ENCODE peak calls at places on chromosomes 11 and 22, in ten cellular contexts. One of them, this sample, is unnamed.

GRCh38 chr11:10533323-10533722 is 7.7 kb downstream of the RNF141 start:
- DNase-seq in sigmoid colon: no peak
- DNase-seq in kidney: no peak
- DNase-seq in colonic mucosa: no peak
- DNase-seq in transverse colon: no peak
- DNase-seq in left lung: no peak
- DNase-seq in psoas muscle: no peak
- DNase-seq in dorsolateral prefrontal cortex: no peak
- DNase-seq in PC-9: no peak
- DNase-seq in CD8-positive, alpha-beta memory T cell: no peak
- DNase-seq in this sample: no peak

GRCh38 chr11:66725646-66726045 is 3.4 kb downstream of the SPTBN2 start:
- DNase-seq in sigmoid colon: peak
- DNase-seq in kidney: no peak
- DNase-seq in colonic mucosa: no peak
- DNase-seq in transverse colon: no peak
- DNase-seq in left lung: no peak
- DNase-seq in psoas muscle: no peak
- DNase-seq in dorsolateral prefrontal cortex: no peak
- DNase-seq in PC-9: no peak
- DNase-seq in CD8-positive, alpha-beta memory T cell: no peak
- DNase-seq in this sample: peak

GRCh38 chr11:64206457-64207246 is at the start of gene FERMT3:
- DNase-seq in sigmoid colon: no peak
- DNase-seq in kidney: peak
- DNase-seq in colonic mucosa: peak
- DNase-seq in transverse colon: peak
- DNase-seq in left lung: peak
- DNase-seq in psoas muscle: peak
- DNase-seq in dorsolateral prefrontal cortex: no peak
- DNase-seq in PC-9: no peak
- DNase-seq in CD8-positive, alpha-beta memory T cell: peak
- DNase-seq in this sample: no peak

GRCh38 chr11:72431846-72432245 is 2.5 kb downstream of the CLPB start:
- DNase-seq in sigmoid colon: no peak
- DNase-seq in kidney: no peak
- DNase-seq in colonic mucosa: no peak
- DNase-seq in transverse colon: no peak
- DNase-seq in left lung: no peak
- DNase-seq in psoas muscle: no peak
- DNase-seq in dorsolateral prefrontal cortex: no peak
- DNase-seq in PC-9: no peak
- DNase-seq in CD8-positive, alpha-beta memory T cell: no peak
- DNase-seq in this sample: no peak

GRCh38 chr11:45994421-45995341 is 72.2 kb downstream of the LARGE2 start:
- DNase-seq in sigmoid colon: no peak
- DNase-seq in kidney: no peak
- DNase-seq in colonic mucosa: no peak
- DNase-seq in transverse colon: no peak
- DNase-seq in left lung: no peak
- DNase-seq in psoas muscle: no peak
- DNase-seq in dorsolateral prefrontal cortex: no peak
- DNase-seq in PC-9: no peak
- DNase-seq in CD8-positive, alpha-beta memory T cell: no peak
- DNase-seq in this sample: no peak

GRCh38 chr11:130088909-130089668 is 19.4 kb downstream of the APLP2 start:
- DNase-seq in sigmoid colon: no peak
- DNase-seq in kidney: no peak
- DNase-seq in colonic mucosa: no peak
- DNase-seq in transverse colon: no peak
- DNase-seq in left lung: no peak
- DNase-seq in psoas muscle: no peak
- DNase-seq in dorsolateral prefrontal cortex: no peak
- DNase-seq in PC-9: no peak
- DNase-seq in CD8-positive, alpha-beta memory T cell: no peak
- DNase-seq in this sample: no peak

GRCh38 chr11:103875855-103876510 is 160.5 kb upstream of the DDI1 start:
- DNase-seq in sigmoid colon: no peak
- DNase-seq in kidney: no peak
- DNase-seq in colonic mucosa: no peak
- DNase-seq in transverse colon: no peak
- DNase-seq in left lung: no peak
- DNase-seq in psoas muscle: no peak
- DNase-seq in dorsolateral prefrontal cortex: no peak
- DNase-seq in PC-9: no peak
- DNase-seq in CD8-positive, alpha-beta memory T cell: no peak
- DNase-seq in this sample: no peak

GRCh38 chr22:30611197-30611596 is 4.2 kb downstream of the TCN2 start:
- DNase-seq in sigmoid colon: no peak
- DNase-seq in kidney: no peak
- DNase-seq in colonic mucosa: no peak
- DNase-seq in transverse colon: no peak
- DNase-seq in left lung: no peak
- DNase-seq in psoas muscle: no peak
- DNase-seq in dorsolateral prefrontal cortex: no peak
- DNase-seq in PC-9: no peak
- DNase-seq in CD8-positive, alpha-beta memory T cell: no peak
- DNase-seq in this sample: no peak

GRCh38 chr11:66868726-66869291 is 11.9 kb downstream of the LRFN4 start:
- DNase-seq in sigmoid colon: no peak
- DNase-seq in kidney: peak
- DNase-seq in colonic mucosa: peak
- DNase-seq in transverse colon: peak
- DNase-seq in left lung: no peak
- DNase-seq in psoas muscle: no peak
- DNase-seq in dorsolateral prefrontal cortex: no peak
- DNase-seq in PC-9: peak
- DNase-seq in CD8-positive, alpha-beta memory T cell: peak
- DNase-seq in this sample: peak

GRCh38 chr11:102283088-102283487 is 34.2 kb upstream of the BIRC3 start:
- DNase-seq in sigmoid colon: no peak
- DNase-seq in kidney: no peak
- DNase-seq in colonic mucosa: no peak
- DNase-seq in transverse colon: no peak
- DNase-seq in left lung: no peak
- DNase-seq in psoas muscle: no peak
- DNase-seq in dorsolateral prefrontal cortex: no peak
- DNase-seq in PC-9: no peak
- DNase-seq in CD8-positive, alpha-beta memory T cell: no peak
- DNase-seq in this sample: no peak

GRCh38 chr11:130409618-130410388 is 18.6 kb downstream of the ADAMTS8 start:
- DNase-seq in sigmoid colon: no peak
- DNase-seq in kidney: no peak
- DNase-seq in colonic mucosa: no peak
- DNase-seq in transverse colon: no peak
- DNase-seq in left lung: no peak
- DNase-seq in psoas muscle: no peak
- DNase-seq in dorsolateral prefrontal cortex: peak
- DNase-seq in PC-9: no peak
- DNase-seq in CD8-positive, alpha-beta memory T cell: no peak
- DNase-seq in this sample: no peak

GRCh38 chr11:63901660-63902059 is 15.3 kb downstream of the RCOR2 start:
- DNase-seq in sigmoid colon: no peak
- DNase-seq in kidney: no peak
- DNase-seq in colonic mucosa: no peak
- DNase-seq in transverse colon: no peak
- DNase-seq in left lung: no peak
- DNase-seq in psoas muscle: no peak
- DNase-seq in dorsolateral prefrontal cortex: no peak
- DNase-seq in PC-9: no peak
- DNase-seq in CD8-positive, alpha-beta memory T cell: no peak
- DNase-seq in this sample: no peak

GRCh38 chr22:48320671-48321515 is 1506.8 kb downstream of the BRD1 start:
- DNase-seq in sigmoid colon: peak
- DNase-seq in kidney: peak
- DNase-seq in colonic mucosa: no peak
- DNase-seq in transverse colon: no peak
- DNase-seq in left lung: peak
- DNase-seq in psoas muscle: no peak
- DNase-seq in dorsolateral prefrontal cortex: peak
- DNase-seq in PC-9: no peak
- DNase-seq in CD8-positive, alpha-beta memory T cell: no peak
- DNase-seq in this sample: no peak

GRCh38 chr11:68215087-68215445 is 2.0 kb upstream of the KMT5B start:
- DNase-seq in sigmoid colon: no peak
- DNase-seq in kidney: no peak
- DNase-seq in colonic mucosa: no peak
- DNase-seq in transverse colon: no peak
- DNase-seq in left lung: no peak
- DNase-seq in psoas muscle: no peak
- DNase-seq in dorsolateral prefrontal cortex: no peak
- DNase-seq in PC-9: no peak
- DNase-seq in CD8-positive, alpha-beta memory T cell: no peak
- DNase-seq in this sample: no peak

GRCh38 chr22:50694766-50695420 is 22.3 kb downstream of the SHANK3 start:
- DNase-seq in sigmoid colon: peak
- DNase-seq in kidney: peak
- DNase-seq in colonic mucosa: no peak
- DNase-seq in transverse colon: no peak
- DNase-seq in left lung: peak
- DNase-seq in psoas muscle: no peak
- DNase-seq in dorsolateral prefrontal cortex: peak
- DNase-seq in PC-9: no peak
- DNase-seq in CD8-positive, alpha-beta memory T cell: no peak
- DNase-seq in this sample: peak

GRCh38 chr22:39282642-39283311 is 36.6 kb downstream of the RPL3 start:
- DNase-seq in sigmoid colon: no peak
- DNase-seq in kidney: no peak
- DNase-seq in colonic mucosa: no peak
- DNase-seq in transverse colon: no peak
- DNase-seq in left lung: peak
- DNase-seq in psoas muscle: peak
- DNase-seq in dorsolateral prefrontal cortex: no peak
- DNase-seq in PC-9: peak
- DNase-seq in CD8-positive, alpha-beta memory T cell: no peak
- DNase-seq in this sample: no peak

GRCh38 chr11:820655-821512 is 2.2 kb downstream of the PNPLA2 start:
- DNase-seq in sigmoid colon: peak
- DNase-seq in kidney: peak
- DNase-seq in colonic mucosa: peak
- DNase-seq in transverse colon: peak
- DNase-seq in left lung: peak
- DNase-seq in psoas muscle: peak
- DNase-seq in dorsolateral prefrontal cortex: peak
- DNase-seq in PC-9: peak
- DNase-seq in CD8-positive, alpha-beta memory T cell: no peak
- DNase-seq in this sample: no peak

GRCh38 chr22:28268176-28268575 is 349.1 kb upstream of the PITPNB start:
- DNase-seq in sigmoid colon: no peak
- DNase-seq in kidney: no peak
- DNase-seq in colonic mucosa: no peak
- DNase-seq in transverse colon: no peak
- DNase-seq in left lung: no peak
- DNase-seq in psoas muscle: no peak
- DNase-seq in dorsolateral prefrontal cortex: no peak
- DNase-seq in PC-9: no peak
- DNase-seq in CD8-positive, alpha-beta memory T cell: no peak
- DNase-seq in this sample: no peak

GRCh38 chr11:130427049-130427388 is 1.4 kb downstream of the ADAMTS8 start:
- DNase-seq in sigmoid colon: no peak
- DNase-seq in kidney: no peak
- DNase-seq in colonic mucosa: no peak
- DNase-seq in transverse colon: no peak
- DNase-seq in left lung: no peak
- DNase-seq in psoas muscle: no peak
- DNase-seq in dorsolateral prefrontal cortex: no peak
- DNase-seq in PC-9: no peak
- DNase-seq in CD8-positive, alpha-beta memory T cell: no peak
- DNase-seq in this sample: no peak

GRCh38 chr11:121634889-121635288 is 182.1 kb upstream of the SORL1-AS1 start:
- DNase-seq in sigmoid colon: no peak
- DNase-seq in kidney: no peak
- DNase-seq in colonic mucosa: no peak
- DNase-seq in transverse colon: no peak
- DNase-seq in left lung: no peak
- DNase-seq in psoas muscle: no peak
- DNase-seq in dorsolateral prefrontal cortex: no peak
- DNase-seq in PC-9: no peak
- DNase-seq in CD8-positive, alpha-beta memory T cell: no peak
- DNase-seq in this sample: no peak

GRCh38 chr11:111585371-111585770 is 16.9 kb upstream of the SIK2 start:
- DNase-seq in sigmoid colon: no peak
- DNase-seq in kidney: no peak
- DNase-seq in colonic mucosa: no peak
- DNase-seq in transverse colon: no peak
- DNase-seq in left lung: no peak
- DNase-seq in psoas muscle: no peak
- DNase-seq in dorsolateral prefrontal cortex: no peak
- DNase-seq in PC-9: no peak
- DNase-seq in CD8-positive, alpha-beta memory T cell: no peak
- DNase-seq in this sample: no peak

GRCh38 chr11:2901854-2902783 is 16.5 kb upstream of the CDKN1C start:
- DNase-seq in sigmoid colon: peak
- DNase-seq in kidney: peak
- DNase-seq in colonic mucosa: peak
- DNase-seq in transverse colon: peak
- DNase-seq in left lung: peak
- DNase-seq in psoas muscle: peak
- DNase-seq in dorsolateral prefrontal cortex: peak
- DNase-seq in PC-9: peak
- DNase-seq in CD8-positive, alpha-beta memory T cell: peak
- DNase-seq in this sample: peak
- H3K27ac ChIP-seq in sigmoid colon: peak
- H3K27ac ChIP-seq in kidney: peak
- H3K27ac ChIP-seq in colonic mucosa: peak
- H3K27ac ChIP-seq in transverse colon: peak
- H3K27ac ChIP-seq in left lung: peak
- H3K27ac ChIP-seq in psoas muscle: peak
- H3K27ac ChIP-seq in dorsolateral prefrontal cortex: no peak
- H3K27ac ChIP-seq in PC-9: no peak
- H3K27ac ChIP-seq in CD8-positive, alpha-beta memory T cell: peak
- H3K27ac ChIP-seq in this sample: peak

GRCh38 chr22:24996420-24996952 is 44.0 kb downstream of the KIAA1671 start:
- DNase-seq in sigmoid colon: no peak
- DNase-seq in kidney: no peak
- DNase-seq in colonic mucosa: peak
- DNase-seq in transverse colon: peak
- DNase-seq in left lung: no peak
- DNase-seq in psoas muscle: no peak
- DNase-seq in dorsolateral prefrontal cortex: no peak
- DNase-seq in PC-9: peak
- DNase-seq in CD8-positive, alpha-beta memory T cell: no peak
- DNase-seq in this sample: peak
- H3K27ac ChIP-seq in sigmoid colon: no peak
- H3K27ac ChIP-seq in kidney: no peak
- H3K27ac ChIP-seq in colonic mucosa: peak
- H3K27ac ChIP-seq in transverse colon: peak
- H3K27ac ChIP-seq in left lung: peak
- H3K27ac ChIP-seq in psoas muscle: no peak
- H3K27ac ChIP-seq in dorsolateral prefrontal cortex: no peak
- H3K27ac ChIP-seq in PC-9: no peak
- H3K27ac ChIP-seq in CD8-positive, alpha-beta memory T cell: no peak
- H3K27ac ChIP-seq in this sample: peak

GRCh38 chr11:44964526-44965209 is 14.0 kb upstream of the TP53I11 start:
- DNase-seq in sigmoid colon: no peak
- DNase-seq in kidney: no peak
- DNase-seq in colonic mucosa: no peak
- DNase-seq in transverse colon: no peak
- DNase-seq in left lung: peak
- DNase-seq in psoas muscle: no peak
- DNase-seq in dorsolateral prefrontal cortex: no peak
- DNase-seq in PC-9: peak
- DNase-seq in CD8-positive, alpha-beta memory T cell: no peak
- DNase-seq in this sample: no peak
- H3K27ac ChIP-seq in sigmoid colon: no peak
- H3K27ac ChIP-seq in kidney: no peak
- H3K27ac ChIP-seq in colonic mucosa: no peak
- H3K27ac ChIP-seq in transverse colon: no peak
- H3K27ac ChIP-seq in left lung: peak
- H3K27ac ChIP-seq in psoas muscle: no peak
- H3K27ac ChIP-seq in dorsolateral prefrontal cortex: no peak
- H3K27ac ChIP-seq in PC-9: no peak
- H3K27ac ChIP-seq in CD8-positive, alpha-beta memory T cell: no peak
- H3K27ac ChIP-seq in this sample: no peak

GRCh38 chr11:44624761-44625221 is 59.3 kb downstream of the CD82 start:
- DNase-seq in sigmoid colon: peak
- DNase-seq in kidney: no peak
- DNase-seq in colonic mucosa: peak
- DNase-seq in transverse colon: peak
- DNase-seq in left lung: no peak
- DNase-seq in psoas muscle: no peak
- DNase-seq in dorsolateral prefrontal cortex: no peak
- DNase-seq in PC-9: no peak
- DNase-seq in CD8-positive, alpha-beta memory T cell: no peak
- DNase-seq in this sample: no peak
- H3K27ac ChIP-seq in sigmoid colon: no peak
- H3K27ac ChIP-seq in kidney: no peak
- H3K27ac ChIP-seq in colonic mucosa: no peak
- H3K27ac ChIP-seq in transverse colon: no peak
- H3K27ac ChIP-seq in left lung: peak
- H3K27ac ChIP-seq in psoas muscle: no peak
- H3K27ac ChIP-seq in dorsolateral prefrontal cortex: no peak
- H3K27ac ChIP-seq in PC-9: no peak
- H3K27ac ChIP-seq in CD8-positive, alpha-beta memory T cell: no peak
- H3K27ac ChIP-seq in this sample: no peak

This sample was measured in RWPE2.